ENCODE peak calls at places on chromosomes 12 and 14, in eight cellular contexts. T is iris pigment epithelial cell; H is RWPE1; G is hepatocyte; M is omental fat pad; V is stimulated activated naive B cell treated with anti-CD40 and anti-IgM and Interleukin-4, amounts not matched to agents 10 μg/mL and 1 μg/mL and 100 μg/mL, for 72 hours; J is Panc1; A is amniotic stem cell. P is an unnamed sample.

GRCh38 chr12:131903270-131904255 is 9.1 kb downstream of the ULK1 start:
- DNase-seq in H (no peak), G (no peak), V (no peak), A (no peak), T (no peak), M (no peak), J (no peak), P (no peak)

GRCh38 chr12:68109444-68110217 is 49.9 kb downstream of the IFNG start:
- DNase-seq in H (no peak), A (no peak), T (no peak), V (no peak), M (no peak), J (no peak), G (no peak), P (no peak)

GRCh38 chr12:94831081-94831747 is 172.3 kb downstream of the NDUFA12 start:
- DNase-seq in A (no peak), G (no peak), T (no peak), V (peak), H (no peak), J (no peak), M (no peak), P (no peak)

GRCh38 chr12:105336411-105336810 is 5.9 kb downstream of the C12orf75 start:
- DNase-seq in H (no peak), M (no peak), V (no peak), T (no peak), J (no peak), G (no peak), A (no peak), P (no peak)

GRCh38 chr14:24943024-24943423 is 106.9 kb downstream of the STXBP6 start:
- DNase-seq in A (no peak), H (no peak), V (no peak), M (no peak), G (no peak), T (peak), J (no peak), P (no peak)

GRCh38 chr12:54933381-54933780 is 51.2 kb downstream of the TESPA1 start:
- DNase-seq in V (peak), J (no peak), M (no peak), T (peak), H (peak), A (no peak), G (no peak), P (no peak)

GRCh38 chr14:101507306-101508150 is 53.8 kb upstream of the DIO3 start:
- DNase-seq in G (no peak), T (no peak), A (no peak), V (no peak), H (no peak), J (no peak), M (no peak), P (no peak)

GRCh38 chr14:74946659-74947281 is 8.6 kb downstream of the PGF start:
- DNase-seq in G (no peak), V (no peak), J (no peak), A (no peak), H (no peak), M (no peak), T (no peak), P (no peak)

GRCh38 chr12:21764950-21765349 is 9.6 kb downstream of the KCNJ8 start:
- DNase-seq in H (no peak), M (no peak), G (no peak), T (no peak), V (no peak), A (no peak), J (no peak), P (no peak)

GRCh38 chr14:61408498-61408897 is 87.1 kb downstream of the PRKCH start:
- DNase-seq in A (no peak), V (no peak), G (no peak), T (no peak), H (no peak), J (no peak), M (no peak), P (no peak)

GRCh38 chr12:15856097-15856982 is 25.8 kb upstream of the STRAP start:
- DNase-seq in G (peak), H (peak), M (no peak), V (peak), T (peak), J (peak), A (no peak), P (peak)

GRCh38 chr14:100662850-100663527 is 63.7 kb upstream of the DLK1 start:
- DNase-seq in A (no peak), V (peak), M (peak), T (peak), H (peak), J (no peak), G (peak), P (peak)

GRCh38 chr12:106724934-106725333 is 49.5 kb upstream of the RIC8B start:
- DNase-seq in T (no peak), H (no peak), J (no peak), V (no peak), A (no peak), M (no peak), G (no peak), P (no peak)

GRCh38 chr12:753401-754237 is 1.2 kb downstream of the WNK1 start:
- DNase-seq in A (no peak), J (no peak), V (peak), T (peak), G (peak), M (no peak), H (no peak), P (no peak)

GRCh38 chr12:132597333-132598283 is 12.8 kb downstream of the LRCOL1 start:
- DNase-seq in G (peak), T (peak), J (no peak), V (no peak), A (no peak), M (no peak), H (no peak), P (no peak)

GRCh38 chr12:38370311-38370710 is 53.7 kb downstream of the ALG10B start:
- DNase-seq in V (no peak), J (no peak), M (no peak), H (no peak), A (no peak), G (no peak), T (no peak), P (no peak)

GRCh38 chr12:94150483-94151225 is 2.3 kb downstream of the PLXNC1 start:
- DNase-seq in G (peak), H (no peak), T (no peak), V (peak), A (no peak), J (no peak), M (no peak), P (no peak)

GRCh38 chr12:127628655-127629054 is 638.3 kb upstream of the TMEM132C start:
- DNase-seq in A (peak), V (no peak), T (peak), G (no peak), M (no peak), H (peak), J (no peak), P (no peak)

GRCh38 chr14:106874365-106874764 is 1348.0 kb downstream of the TMEM121 start:
- DNase-seq in A (no peak), V (no peak), T (no peak), H (no peak), G (no peak), J (no peak), M (no peak), P (no peak)

GRCh38 chr12:88431245-88431644 is 149.0 kb downstream of the KITLG start:
- DNase-seq in V (no peak), A (no peak), T (no peak), H (no peak), J (no peak), G (no peak), M (no peak), P (no peak)

GRCh38 chr12:95836185-95836609 is 22.6 kb upstream of the SNRPF start:
- DNase-seq in J (no peak), M (no peak), T (peak), H (peak), V (no peak), G (no peak), A (no peak), P (no peak)

GRCh38 chr12:82910246-82910893 is 223.7 kb downstream of the TMTC2 start:
- DNase-seq in M (no peak), T (no peak), A (no peak), H (no peak), J (no peak), V (no peak), G (no peak), P (no peak)

GRCh38 chr12:6554990-6555691 is 701 bp downstream of the IFFO1 start:
- DNase-seq in V (no peak), G (no peak), M (no peak), J (no peak), T (peak), A (no peak), H (no peak), P (no peak)

GRCh38 chr12:123937707-123938600 is 34.7 kb downstream of the CCDC92 start:
- DNase-seq in J (no peak), T (peak), A (no peak), H (no peak), G (no peak), V (no peak), M (no peak), P (no peak)

GRCh38 chr14:55889124-55889523 is 229.1 kb upstream of the PELI2 start:
- DNase-seq in J (no peak), G (no peak), T (no peak), A (no peak), H (peak), V (no peak), M (no peak), P (no peak)

GRCh38 chr14:64812412-64812811 is 67.3 kb downstream of the SPTB start:
- DNase-seq in A (no peak), H (peak), G (peak), J (no peak), V (peak), T (no peak), M (no peak), P (no peak)

GRCh38 chr12:81077686-81078441 is at the start of gene ACSS3:
- DNase-seq in H (no peak), T (peak), G (peak), J (no peak), M (no peak), A (no peak), V (no peak), P (peak)

GRCh38 chr12:12804432-12804886 is 8.7 kb upstream of the DDX47 start:
- DNase-seq in T (peak), H (peak), G (peak), M (no peak), J (no peak), A (peak), V (no peak), P (peak)

GRCh38 chr14:88616697-88617096 is 53.9 kb downstream of the ZC3H14 start:
- DNase-seq in A (no peak), M (no peak), T (no peak), H (peak), V (no peak), G (no peak), J (no peak), P (no peak)

GRCh38 chr14:105525861-105526780 is at the start of gene TMEM121:
- DNase-seq in V (no peak), T (no peak), M (no peak), H (no peak), G (peak), A (no peak), J (no peak), P (no peak)

GRCh38 chr14:54672688-54673087 is 105.8 kb downstream of the SAMD4A start:
- DNase-seq in M (no peak), J (no peak), V (no peak), T (no peak), G (no peak), A (no peak), H (no peak), P (no peak)

GRCh38 chr14:85333313-85333712 is 196.6 kb upstream of the FLRT2 start:
- DNase-seq in H (peak), V (no peak), J (no peak), M (no peak), G (no peak), A (no peak), T (peak), P (no peak)

GRCh38 chr12:46455648-46456352 is 83.2 kb upstream of the SLC38A2 start:
- DNase-seq in J (no peak), A (no peak), H (peak), V (no peak), T (no peak), M (no peak), G (peak), P (peak)